ENCODE peak calls at places on chromosomes 16 and 17, in nine cellular contexts. F, A, U, Z, L, I, K, Q and B are unnamed samples.

GRCh38 chr17:1216209-1216937 is 36.6 kb upstream of the ABR start:
- DNase-seq in F (no peak), A (no peak), U (no peak), Z (no peak), L (peak; percentile 96), I (no peak), K (no peak), Q (no peak), B (peak; percentile 53)

GRCh38 chr17:66793810-66794209 is 41.1 kb upstream of the CACNG5 start:
- DNase-seq in F (no peak), A (no peak), U (no peak), Z (no peak), L (no peak), I (no peak), K (no peak), Q (no peak), B (no peak)

GRCh38 chr16:9053006-9053601 is 38.3 kb upstream of the HAPSTR1 start:
- DNase-seq in F (peak; percentile 88), A (peak; percentile 48), U (no peak), Z (no peak), L (peak; percentile 65), I (peak; percentile 39), K (peak; percentile 67), Q (peak; percentile 72), B (no peak)

GRCh38 chr17:27408891-27409290 is 47.4 kb upstream of the KSR1 start:
- DNase-seq in F (no peak), A (no peak), U (no peak), Z (no peak), L (no peak), I (no peak), K (no peak), Q (peak; percentile 14), B (no peak)

GRCh38 chr17:77391668-77392375 is 251.1 kb downstream of the SEC14L1 start:
- DNase-seq in F (no peak), A (peak; percentile 84), U (peak; percentile 42), Z (no peak), L (no peak), I (peak; percentile 53), K (no peak), Q (peak; percentile 83), B (no peak)

GRCh38 chr17:49358638-49359247 is 3.3 kb downstream of the ZNF652 start:
- DNase-seq in F (no peak), A (peak; percentile 44), U (no peak), Z (no peak), L (peak; percentile 71), I (no peak), K (no peak), Q (no peak), B (peak; percentile 38)

GRCh38 chr17:7851438-7852261 is 3.2 kb upstream of the TMEM88 start:
- DNase-seq in F (peak; percentile 88), A (peak; percentile 94), U (no peak), Z (peak; percentile 92), L (peak; percentile 97), I (peak; percentile 96), K (peak; percentile 91), Q (peak; percentile 89), B (peak; percentile 91)

GRCh38 chr16:2180962-2181923 is 15.2 kb downstream of the CASKIN1 start:
- DNase-seq in F (no peak), A (no peak), U (no peak), Z (no peak), L (peak; percentile 56), I (no peak), K (no peak), Q (no peak), B (no peak)

GRCh38 chr16:24525970-24526559 is 13.3 kb upstream of the RBBP6 start:
- DNase-seq in F (no peak), A (no peak), U (no peak), Z (no peak), L (no peak), I (no peak), K (no peak), Q (peak; percentile 48), B (no peak)

GRCh38 chr16:47574091-47575054 is 113.2 kb downstream of the PHKB start:
- DNase-seq in F (no peak), A (peak; percentile 46), U (peak; percentile 40), Z (peak; percentile 96), L (peak; percentile 64), I (peak; percentile 15), K (no peak), Q (no peak), B (peak; percentile 18)

GRCh38 chr17:40548491-40548981 is 16.7 kb downstream of the CCR7 start:
- DNase-seq in F (no peak), A (no peak), U (no peak), Z (no peak), L (no peak), I (no peak), K (no peak), Q (no peak), B (no peak)

GRCh38 chr17:69552986-69553667 is 138.6 kb downstream of the MAP2K6 start:
- DNase-seq in F (no peak), A (no peak), U (no peak), Z (no peak), L (no peak), I (no peak), K (no peak), Q (no peak), B (no peak)

GRCh38 chr16:2912330-2913199 is 834 bp downstream of the FLYWCH1 start:
- DNase-seq in F (no peak), A (peak; percentile 43), U (no peak), Z (peak; percentile 28), L (peak; percentile 63), I (peak; percentile 52), K (peak; percentile 27), Q (peak; percentile 12), B (no peak)

GRCh38 chr16:88909431-88910210 is 43.2 kb upstream of the PABPN1L start:
- DNase-seq in F (no peak), A (no peak), U (no peak), Z (no peak), L (no peak), I (no peak), K (peak; percentile 56), Q (no peak), B (no peak)

GRCh38 chr16:1773703-1774455 is 945 bp upstream of the MRPS34 start:
- DNase-seq in F (no peak), A (peak; percentile 35), U (no peak), Z (peak; percentile 10), L (peak; percentile 68), I (no peak), K (no peak), Q (no peak), B (no peak)

GRCh38 chr16:85759136-85759535 is 8.2 kb upstream of the C16orf74 start:
- DNase-seq in F (no peak), A (no peak), U (no peak), Z (no peak), L (peak; percentile 77), I (no peak), K (no peak), Q (no peak), B (no peak)

GRCh38 chr17:56322991-56323390 is 169.7 kb downstream of the ANKFN1 start:
- DNase-seq in F (no peak), A (no peak), U (no peak), Z (no peak), L (no peak), I (no peak), K (no peak), Q (no peak), B (no peak)

GRCh38 chr17:77394540-77395295 is 253.9 kb downstream of the SEC14L1 start:
- DNase-seq in F (no peak), A (no peak), U (no peak), Z (no peak), L (no peak), I (no peak), K (no peak), Q (no peak), B (no peak)

GRCh38 chr16:85172465-85173071 is 60.3 kb upstream of the CIBAR2 start:
- DNase-seq in F (peak; percentile 60), A (peak; percentile 17), U (no peak), Z (peak; percentile 60), L (no peak), I (no peak), K (no peak), Q (peak; percentile 67), B (no peak)

GRCh38 chr17:17235212-17236174 is 1.5 kb downstream of the FLCN start:
- DNase-seq in F (peak; percentile 23), A (peak; percentile 45), U (no peak), Z (no peak), L (no peak), I (peak; percentile 23), K (no peak), Q (no peak), B (no peak)

GRCh38 chr17:39599006-39599664 is 8.6 kb downstream of the NEUROD2 start:
- DNase-seq in F (no peak), A (no peak), U (no peak), Z (peak; percentile 49), L (no peak), I (no peak), K (no peak), Q (no peak), B (no peak)